ENCODE peak calls at places on chromosome 16, in seven cellular contexts. One of them, this sample, is unnamed.

GRCh38 chr16:54931041-54931756 is 534 bp downstream of the IRX5 start:
- DNase-seq in lower lobe of right lung: peak; percentile 56
- DNase-seq in IMR-90: no peak
- DNase-seq in endodermal cell: peak; percentile 79
- DNase-seq in adrenal gland: no peak
- DNase-seq in colonic mucosa: no peak
- DNase-seq in tibial artery: no peak
- DNase-seq in this sample: no peak

GRCh38 chr16:2022723-2023097 is 3.1 kb downstream of the NPW start:
- DNase-seq in colonic mucosa: no peak
- DNase-seq in adrenal gland: no peak
- DNase-seq in tibial artery: no peak
- DNase-seq in endodermal cell: peak; percentile 92
- DNase-seq in lower lobe of right lung: no peak
- DNase-seq in IMR-90: peak; percentile 26
- DNase-seq in this sample: no peak

GRCh38 chr16:24988593-24989338 is 26.4 kb downstream of the ARHGAP17 start:
- DNase-seq in colonic mucosa: peak; percentile 86
- DNase-seq in adrenal gland: peak; percentile 70
- DNase-seq in tibial artery: peak; percentile 35
- DNase-seq in lower lobe of right lung: no peak
- DNase-seq in endodermal cell: no peak
- DNase-seq in IMR-90: peak; percentile 76
- DNase-seq in this sample: no peak

GRCh38 chr16:67277294-67277998 is 1.9 kb upstream of the PLEKHG4 start:
- DNase-seq in IMR-90: peak; percentile 100
- DNase-seq in colonic mucosa: peak; percentile 36
- DNase-seq in endodermal cell: no peak
- DNase-seq in lower lobe of right lung: no peak
- DNase-seq in adrenal gland: peak; percentile 93
- DNase-seq in tibial artery: peak; percentile 59
- DNase-seq in this sample: no peak

GRCh38 chr16:31706318-31706717 is 167.3 kb upstream of the ZNF267 start:
- DNase-seq in endodermal cell: no peak
- DNase-seq in colonic mucosa: no peak
- DNase-seq in tibial artery: no peak
- DNase-seq in adrenal gland: no peak
- DNase-seq in IMR-90: no peak
- DNase-seq in lower lobe of right lung: no peak
- DNase-seq in this sample: no peak

GRCh38 chr16:86924537-86924936 is 346.2 kb downstream of the FOXL1 start:
- DNase-seq in colonic mucosa: no peak
- DNase-seq in lower lobe of right lung: no peak
- DNase-seq in IMR-90: peak; percentile 97
- DNase-seq in endodermal cell: no peak
- DNase-seq in tibial artery: no peak
- DNase-seq in adrenal gland: no peak
- DNase-seq in this sample: no peak

GRCh38 chr16:17515421-17516210 is 44.9 kb upstream of the XYLT1 start:
- DNase-seq in adrenal gland: no peak
- DNase-seq in tibial artery: no peak
- DNase-seq in IMR-90: peak; percentile 89
- DNase-seq in colonic mucosa: no peak
- DNase-seq in lower lobe of right lung: no peak
- DNase-seq in endodermal cell: no peak
- DNase-seq in this sample: no peak

GRCh38 chr16:61083711-61084110 is 952.5 kb downstream of the CDH8 start:
- DNase-seq in IMR-90: no peak
- DNase-seq in endodermal cell: no peak
- DNase-seq in tibial artery: no peak
- DNase-seq in adrenal gland: no peak
- DNase-seq in colonic mucosa: no peak
- DNase-seq in lower lobe of right lung: no peak
- DNase-seq in this sample: no peak

GRCh38 chr16:53598513-53599266 is 95.7 kb upstream of the AKTIP start:
- DNase-seq in tibial artery: no peak
- DNase-seq in adrenal gland: no peak
- DNase-seq in lower lobe of right lung: no peak
- DNase-seq in endodermal cell: no peak
- DNase-seq in IMR-90: no peak
- DNase-seq in colonic mucosa: no peak
- DNase-seq in this sample: no peak

GRCh38 chr16:67842509-67843342 is 606 bp downstream of the THAP11 start:
- DNase-seq in adrenal gland: peak; percentile 64
- DNase-seq in tibial artery: peak; percentile 50
- DNase-seq in lower lobe of right lung: peak; percentile 79
- DNase-seq in endodermal cell: peak; percentile 85
- DNase-seq in IMR-90: peak; percentile 46
- DNase-seq in colonic mucosa: peak; percentile 59
- DNase-seq in this sample: no peak

GRCh38 chr16:66580605-66581209 is 1.4 kb downstream of the CMTM2 start:
- DNase-seq in colonic mucosa: no peak
- DNase-seq in IMR-90: peak; percentile 87
- DNase-seq in lower lobe of right lung: no peak
- DNase-seq in adrenal gland: no peak
- DNase-seq in tibial artery: peak; percentile 38
- DNase-seq in endodermal cell: no peak
- DNase-seq in this sample: no peak

GRCh38 chr16:75789237-75789636 is 62.9 kb upstream of the CPHXL start:
- DNase-seq in IMR-90: peak; percentile 46
- DNase-seq in colonic mucosa: no peak
- DNase-seq in adrenal gland: no peak
- DNase-seq in lower lobe of right lung: no peak
- DNase-seq in endodermal cell: no peak
- DNase-seq in tibial artery: no peak
- DNase-seq in this sample: no peak

GRCh38 chr16:46947900-46948547 is 25.4 kb downstream of the DNAJA2 start:
- DNase-seq in colonic mucosa: no peak
- DNase-seq in tibial artery: no peak
- DNase-seq in adrenal gland: peak; percentile 28
- DNase-seq in IMR-90: peak; percentile 49
- DNase-seq in lower lobe of right lung: no peak
- DNase-seq in endodermal cell: peak; percentile 59
- DNase-seq in this sample: no peak

GRCh38 chr16:88882358-88883030 is 16.0 kb upstream of the PABPN1L start:
- DNase-seq in IMR-90: no peak
- DNase-seq in colonic mucosa: peak; percentile 48
- DNase-seq in adrenal gland: no peak
- DNase-seq in endodermal cell: no peak
- DNase-seq in lower lobe of right lung: no peak
- DNase-seq in tibial artery: no peak
- DNase-seq in this sample: no peak

GRCh38 chr16:49460786-49461470 is 87.3 kb downstream of the C16orf78 start:
- DNase-seq in lower lobe of right lung: no peak
- DNase-seq in IMR-90: no peak
- DNase-seq in tibial artery: no peak
- DNase-seq in adrenal gland: no peak
- DNase-seq in endodermal cell: peak; percentile 37
- DNase-seq in colonic mucosa: peak; percentile 12
- DNase-seq in this sample: no peak

GRCh38 chr16:11635127-11635652 is 33.1 kb upstream of the SNN start:
- DNase-seq in tibial artery: no peak
- DNase-seq in IMR-90: no peak
- DNase-seq in lower lobe of right lung: no peak
- DNase-seq in adrenal gland: no peak
- DNase-seq in endodermal cell: no peak
- DNase-seq in colonic mucosa: peak; percentile 75
- DNase-seq in this sample: no peak

GRCh38 chr16:3101018-3101840 is 2.1 kb upstream of the ZSCAN10 start:
- DNase-seq in colonic mucosa: peak; percentile 62
- DNase-seq in IMR-90: no peak
- DNase-seq in endodermal cell: peak; percentile 83
- DNase-seq in adrenal gland: no peak
- DNase-seq in tibial artery: no peak
- DNase-seq in lower lobe of right lung: no peak
- DNase-seq in this sample: no peak
- TF ChIP-seq CTCF in colonic mucosa: peak; percentile 49
- TF ChIP-seq CTCF in IMR-90: peak; percentile 45
- TF ChIP-seq CTCF in endodermal cell: peak; percentile 88
- TF ChIP-seq CTCF in adrenal gland: peak; percentile 37
- TF ChIP-seq CTCF in tibial artery: no peak
- TF ChIP-seq CTCF in lower lobe of right lung: peak; percentile 52
- TF ChIP-seq CTCF in this sample: peak; percentile 34

DNA sequence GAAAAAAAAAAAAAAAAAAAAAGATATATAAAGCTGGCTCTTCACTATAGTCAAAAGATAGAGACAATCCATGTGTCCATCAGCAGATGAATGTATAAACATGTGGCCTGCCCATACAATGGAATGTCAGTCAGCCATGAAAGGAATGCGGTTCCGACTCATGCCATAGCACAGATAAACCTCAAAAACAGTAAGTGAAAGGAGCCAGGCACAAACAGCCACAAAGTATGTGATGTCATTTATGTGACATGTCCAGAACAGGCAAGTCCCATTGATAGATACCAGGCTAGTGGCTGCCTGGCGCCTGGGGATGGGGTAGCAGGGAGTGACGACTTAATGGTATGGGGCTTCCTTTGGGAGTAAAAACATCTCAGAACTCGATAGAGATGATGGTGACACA is 155.7 kb downstream of the CMIP start:
- DNase-seq in IMR-90: peak; percentile 62
- DNase-seq in tibial artery: no peak
- DNase-seq in adrenal gland: no peak
- DNase-seq in lower lobe of right lung: no peak
- DNase-seq in colonic mucosa: no peak
- DNase-seq in endodermal cell: no peak
- DNase-seq in this sample: no peak
- H3K4me3 ChIP-seq in IMR-90: no peak overlapping the region
- H3K4me3 ChIP-seq in tibial artery: no peak overlapping the region
- H3K4me3 ChIP-seq in adrenal gland: no peak overlapping the region
- H3K4me3 ChIP-seq in lower lobe of right lung: no peak overlapping the region
- H3K4me3 ChIP-seq in colonic mucosa: no peak overlapping the region
- H3K4me3 ChIP-seq in endodermal cell: no peak overlapping the region
- H3K4me3 ChIP-seq in this sample: no peak overlapping the region

GRCh38 chr16:57382535-57383275 is 10.4 kb downstream of the CX3CL1 start:
- DNase-seq in tibial artery: no peak
- DNase-seq in adrenal gland: no peak
- DNase-seq in endodermal cell: no peak
- DNase-seq in IMR-90: no peak
- DNase-seq in lower lobe of right lung: no peak
- DNase-seq in colonic mucosa: no peak
- DNase-seq in this sample: no peak

GRCh38 chr16:57381791-57382534 is 9.7 kb downstream of the CX3CL1 start:
- DNase-seq in IMR-90: no peak
- DNase-seq in adrenal gland: no peak
- DNase-seq in tibial artery: no peak
- DNase-seq in endodermal cell: no peak
- DNase-seq in lower lobe of right lung: no peak
- DNase-seq in colonic mucosa: no peak
- DNase-seq in this sample: no peak

GRCh38 chr16:57385083-57385482 is 12.8 kb downstream of the CX3CL1 start:
- DNase-seq in endodermal cell: no peak
- DNase-seq in tibial artery: no peak
- DNase-seq in lower lobe of right lung: no peak
- DNase-seq in colonic mucosa: no peak
- DNase-seq in adrenal gland: no peak
- DNase-seq in IMR-90: no peak
- DNase-seq in this sample: no peak

GRCh38 chr16:57384248-57385070 is 12.2 kb downstream of the CX3CL1 start:
- DNase-seq in colonic mucosa: peak; percentile 79
- DNase-seq in adrenal gland: no peak
- DNase-seq in IMR-90: no peak
- DNase-seq in endodermal cell: no peak
- DNase-seq in lower lobe of right lung: no peak
- DNase-seq in tibial artery: no peak
- DNase-seq in this sample: no peak

GRCh38 chr16:57383276-57384247 is 11.3 kb downstream of the CX3CL1 start:
- DNase-seq in endodermal cell: peak; percentile 59
- DNase-seq in adrenal gland: no peak
- DNase-seq in tibial artery: peak; percentile 52
- DNase-seq in colonic mucosa: peak; percentile 54
- DNase-seq in lower lobe of right lung: no peak
- DNase-seq in IMR-90: peak; percentile 36
- DNase-seq in this sample: no peak
- TF ChIP-seq CTCF in endodermal cell: no peak
- TF ChIP-seq CTCF in adrenal gland: no peak
- TF ChIP-seq CTCF in tibial artery: no peak
- TF ChIP-seq CTCF in colonic mucosa: no peak
- TF ChIP-seq CTCF in lower lobe of right lung: no peak
- TF ChIP-seq CTCF in IMR-90: no peak
- TF ChIP-seq CTCF in this sample: no peak

GRCh38 chr16:3035972-3036725 is 595 bp downstream of the BICDL2 start:
- DNase-seq in lower lobe of right lung: peak; percentile 71
- DNase-seq in colonic mucosa: peak; percentile 67
- DNase-seq in endodermal cell: peak; percentile 71
- DNase-seq in IMR-90: no peak
- DNase-seq in adrenal gland: no peak
- DNase-seq in tibial artery: no peak
- DNase-seq in this sample: no peak

GRCh38 chr16:3035289-3035971 is 1.3 kb downstream of the BICDL2 start:
- DNase-seq in adrenal gland: no peak
- DNase-seq in endodermal cell: peak; percentile 48
- DNase-seq in colonic mucosa: no peak
- DNase-seq in lower lobe of right lung: no peak
- DNase-seq in IMR-90: no peak
- DNase-seq in tibial artery: no peak
- DNase-seq in this sample: no peak

GRCh38 chr16:3038256-3038655 is 1.5 kb upstream of the BICDL2 start:
- DNase-seq in IMR-90: no peak
- DNase-seq in endodermal cell: peak; percentile 75
- DNase-seq in colonic mucosa: peak; percentile 86
- DNase-seq in adrenal gland: no peak
- DNase-seq in tibial artery: no peak
- DNase-seq in lower lobe of right lung: no peak
- DNase-seq in this sample: no peak

GRCh38 chr16:3038896-3039295 is 2.2 kb upstream of the BICDL2 start:
- DNase-seq in endodermal cell: no peak
- DNase-seq in lower lobe of right lung: no peak
- DNase-seq in IMR-90: no peak
- DNase-seq in tibial artery: no peak
- DNase-seq in colonic mucosa: peak; percentile 83
- DNase-seq in adrenal gland: no peak
- DNase-seq in this sample: no peak

DNA sequence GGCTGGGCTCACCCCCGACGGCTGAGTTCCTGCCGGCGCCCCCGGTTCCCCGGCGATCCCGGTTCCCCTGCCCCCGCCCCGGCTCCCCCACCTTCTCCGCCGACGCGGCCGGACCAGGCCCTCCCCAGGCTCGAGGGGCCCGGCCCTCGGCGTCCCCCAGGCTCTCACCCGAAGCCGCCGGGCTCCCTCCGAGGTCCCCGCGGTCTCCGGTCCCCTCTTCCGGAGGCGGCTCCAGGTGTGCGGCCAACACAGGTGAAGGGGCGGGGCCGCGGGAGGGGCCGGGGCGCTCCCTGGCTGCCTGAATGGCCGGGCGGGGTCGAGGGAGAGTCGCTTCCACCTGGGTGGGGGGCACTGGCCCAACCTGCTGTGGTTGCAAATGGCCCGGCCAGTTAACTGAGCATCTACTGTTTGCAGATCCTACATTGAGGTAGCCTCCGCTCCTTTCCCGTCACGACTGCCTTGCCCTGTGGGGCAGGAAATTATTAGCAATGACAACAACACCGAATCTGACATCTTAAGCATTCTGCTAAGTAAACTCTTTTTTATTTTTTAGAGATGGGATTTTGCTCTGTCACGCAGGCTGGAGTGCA is at the start of gene BICDL2:
- DNase-seq in lower lobe of right lung: peak; percentile 78
- DNase-seq in colonic mucosa: peak; percentile 90
- DNase-seq in endodermal cell: peak; percentile 90
- DNase-seq in adrenal gland: no peak
- DNase-seq in tibial artery: no peak
- DNase-seq in IMR-90: no peak
- DNase-seq in this sample: no peak
- H3K4me3 ChIP-seq in lower lobe of right lung: peak within 1 kb of the TSS; percentile 48
- H3K4me3 ChIP-seq in colonic mucosa: peak within 1 kb of the TSS; percentile 54
- H3K4me3 ChIP-seq in endodermal cell: no peak within 1 kb of the TSS
- H3K4me3 ChIP-seq in adrenal gland: no peak within 1 kb of the TSS
- H3K4me3 ChIP-seq in tibial artery: no peak within 1 kb of the TSS
- H3K4me3 ChIP-seq in IMR-90: no peak within 1 kb of the TSS
- H3K4me3 ChIP-seq in this sample: peak within 1 kb of the TSS; percentile 71

This sample was measured in esophagus squamous epithelium.